ENCODE peak calls at places on chromosomes 6 and 20, in four cellular contexts. One of them, this sample, is unnamed.

GRCh38 chr6:50905297-50905696 is 86.6 kb downstream of the TFAP2B start:
- DNase-seq in AG04450: no peak
- DNase-seq in nephron progenitor cell: no peak
- DNase-seq in endothelial cell: no peak
- DNase-seq in this sample: no peak

GRCh38 chr6:155528982-155529453 is 73.4 kb upstream of the NOX3 start:
- DNase-seq in endothelial cell: no peak
- DNase-seq in AG04450: peak; percentile 53
- DNase-seq in nephron progenitor cell: no peak
- DNase-seq in this sample: no peak

GRCh38 chr6:144885817-144886216 is 600.7 kb downstream of the UTRN start:
- DNase-seq in endothelial cell: no peak
- DNase-seq in AG04450: no peak
- DNase-seq in nephron progenitor cell: no peak
- DNase-seq in this sample: no peak

GRCh38 chr6:31339210-31339609 is 17.8 kb downstream of the HLA-B start:
- DNase-seq in nephron progenitor cell: no peak
- DNase-seq in endothelial cell: no peak
- DNase-seq in AG04450: no peak
- DNase-seq in this sample: no peak

GRCh38 chr20:38601216-38602184 is at the start of gene ARHGAP40:
- DNase-seq in endothelial cell: peak; percentile 30
- DNase-seq in nephron progenitor cell: peak; percentile 49
- DNase-seq in AG04450: no peak
- DNase-seq in this sample: no peak

GRCh38 chr6:129105793-129106192 is 222.9 kb downstream of the LAMA2 start:
- DNase-seq in nephron progenitor cell: no peak
- DNase-seq in AG04450: no peak
- DNase-seq in endothelial cell: no peak
- DNase-seq in this sample: no peak

GRCh38 chr6:126748141-126748540 is 370.3 kb upstream of the RSPO3 start:
- DNase-seq in nephron progenitor cell: no peak
- DNase-seq in endothelial cell: no peak
- DNase-seq in AG04450: no peak
- DNase-seq in this sample: no peak

GRCh38 chr6:125182237-125183018 is 28.9 kb downstream of the TPD52L1 start:
- DNase-seq in nephron progenitor cell: no peak
- DNase-seq in AG04450: no peak
- DNase-seq in endothelial cell: no peak
- DNase-seq in this sample: no peak

GRCh38 chr6:38349795-38350194 is 289.9 kb downstream of the BTBD9 start:
- DNase-seq in endothelial cell: no peak
- DNase-seq in nephron progenitor cell: no peak
- DNase-seq in AG04450: peak; percentile 81
- DNase-seq in this sample: no peak

GRCh38 chr6:64736421-64736950 is 970.5 kb downstream of the EYS start:
- DNase-seq in nephron progenitor cell: no peak
- DNase-seq in endothelial cell: no peak
- DNase-seq in AG04450: no peak
- DNase-seq in this sample: no peak

GRCh38 chr6:87241304-87241703 is 81.1 kb upstream of the SMIM8 start:
- DNase-seq in endothelial cell: no peak
- DNase-seq in nephron progenitor cell: no peak
- DNase-seq in AG04450: no peak
- DNase-seq in this sample: no peak

GRCh38 chr6:87237804-87238203 is 82.4 kb downstream of the ZNF292 start:
- DNase-seq in endothelial cell: no peak
- DNase-seq in AG04450: no peak
- DNase-seq in nephron progenitor cell: no peak
- DNase-seq in this sample: no peak
- TF ChIP-seq CTCF in endothelial cell: peak; percentile 72
- TF ChIP-seq CTCF in AG04450: peak; percentile 64
- TF ChIP-seq CTCF in nephron progenitor cell: peak; percentile 16
- TF ChIP-seq CTCF in this sample: peak; percentile 33

DNA sequence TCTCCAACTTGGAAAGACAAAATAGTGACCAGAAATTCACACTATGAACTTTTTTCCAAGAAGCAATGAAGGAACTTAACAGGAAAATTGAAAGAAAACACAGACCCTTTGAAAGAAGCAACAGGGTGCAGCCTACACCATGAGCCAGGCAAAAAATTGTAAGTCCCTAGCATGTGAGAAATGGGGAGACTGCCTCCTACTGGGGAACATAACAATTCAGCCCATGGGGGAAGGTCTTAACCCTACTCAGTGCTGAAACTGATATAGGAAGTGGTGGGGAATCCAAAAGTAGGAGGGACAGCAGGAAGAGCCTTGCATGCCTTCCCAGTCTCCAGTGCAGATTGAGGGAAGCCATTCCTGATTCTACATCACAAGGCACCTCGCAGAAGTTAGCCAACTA is 235.1 kb upstream of the UFL1 start:
- DNase-seq in nephron progenitor cell: no peak
- DNase-seq in endothelial cell: no peak
- DNase-seq in AG04450: no peak
- DNase-seq in this sample: no peak
- TF ChIP-seq CTCF in nephron progenitor cell: no peak
- TF ChIP-seq CTCF in endothelial cell: no peak
- TF ChIP-seq CTCF in AG04450: no peak
- TF ChIP-seq CTCF in this sample: no peak

GRCh38 chr6:14711056-14711703 is 534.7 kb upstream of the JARID2 start:
- DNase-seq in nephron progenitor cell: no peak
- DNase-seq in AG04450: peak; percentile 75
- DNase-seq in endothelial cell: peak; percentile 41
- DNase-seq in this sample: no peak
- TF ChIP-seq CTCF in nephron progenitor cell: no peak
- TF ChIP-seq CTCF in AG04450: peak; percentile 82
- TF ChIP-seq CTCF in endothelial cell: no peak
- TF ChIP-seq CTCF in this sample: no peak

GRCh38 chr20:20363449-20364015 is 4.4 kb upstream of the INSM1 start:
- DNase-seq in endothelial cell: no peak
- DNase-seq in nephron progenitor cell: peak; percentile 26
- DNase-seq in AG04450: no peak
- DNase-seq in this sample: no peak

GRCh38 chr20:20362774-20363435 is 5.0 kb upstream of the INSM1 start:
- DNase-seq in AG04450: no peak
- DNase-seq in endothelial cell: peak; percentile 32
- DNase-seq in nephron progenitor cell: peak; percentile 39
- DNase-seq in this sample: no peak

GRCh38 chr20:20358801-20359200 is 9.1 kb upstream of the INSM1 start:
- DNase-seq in endothelial cell: no peak
- DNase-seq in AG04450: no peak
- DNase-seq in nephron progenitor cell: no peak
- DNase-seq in this sample: no peak

GRCh38 chr20:20360464-20360863 is 7.4 kb upstream of the INSM1 start:
- DNase-seq in nephron progenitor cell: peak; percentile 57
- DNase-seq in AG04450: peak; percentile 43
- DNase-seq in endothelial cell: peak; percentile 62
- DNase-seq in this sample: no peak

GRCh38 chr20:20359628-20360027 is 8.3 kb upstream of the INSM1 start:
- DNase-seq in nephron progenitor cell: no peak
- DNase-seq in endothelial cell: no peak
- DNase-seq in AG04450: no peak
- DNase-seq in this sample: no peak
- TF ChIP-seq CTCF in nephron progenitor cell: no peak
- TF ChIP-seq CTCF in endothelial cell: no peak
- TF ChIP-seq CTCF in AG04450: no peak
- TF ChIP-seq CTCF in this sample: no peak

DNA sequence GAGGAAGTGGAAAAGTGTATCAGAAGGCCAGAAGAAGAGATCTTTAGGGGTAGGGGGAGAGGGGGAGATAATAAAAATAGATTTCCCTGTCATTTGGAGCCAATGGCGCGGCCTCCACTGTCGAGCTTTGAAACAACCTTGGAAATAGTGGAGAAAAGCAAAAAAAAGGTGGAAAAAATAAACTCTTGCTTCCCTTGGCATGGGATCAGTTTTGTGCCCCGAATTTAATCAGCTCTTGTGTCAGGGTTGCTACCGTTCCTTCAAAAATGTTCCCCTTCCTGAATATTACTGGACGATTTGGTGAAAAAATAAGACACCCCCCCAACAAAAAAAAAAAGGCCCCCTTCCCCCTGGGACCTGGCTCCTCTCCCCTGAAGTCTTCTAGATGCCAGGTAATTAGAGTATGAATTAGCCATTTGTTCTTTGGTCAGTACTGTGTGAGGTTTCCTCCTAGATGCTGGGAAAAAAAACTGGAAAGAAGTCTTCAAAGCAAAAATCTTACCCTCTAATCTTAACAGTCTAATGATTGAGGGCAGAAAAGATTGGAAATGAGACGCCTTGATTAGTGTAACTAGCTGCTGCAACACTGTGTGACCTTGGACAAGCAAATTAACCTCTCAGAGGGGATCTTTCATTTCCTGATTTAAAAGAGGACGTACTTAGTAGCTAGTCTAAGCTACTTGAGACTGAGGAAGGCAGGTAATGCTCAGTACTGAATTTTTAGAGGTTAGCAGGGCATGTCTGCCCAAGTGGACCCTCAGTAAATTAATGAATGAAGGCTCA is 872 bp upstream of the RBM39 start:
- DNase-seq in nephron progenitor cell: no peak
- DNase-seq in AG04450: no peak
- DNase-seq in endothelial cell: no peak
- DNase-seq in this sample: no peak
- TF ChIP-seq CTCF in nephron progenitor cell: no peak
- TF ChIP-seq CTCF in AG04450: no peak
- TF ChIP-seq CTCF in endothelial cell: no peak
- TF ChIP-seq CTCF in this sample: no peak